ENCODE peak calls at places on chromosomes 5 and 9, in eight cellular contexts. One of them, this sample, is unnamed. For H3K4me1, the result is how much of the 10 kb centered on the place peaks cover.

GRCh38 chr5:176812269-176813259 is 2.2 kb downstream of the UNC5A start:
- DNase-seq in A549: peak
- DNase-seq in transverse colon: no peak
- DNase-seq in heart right ventricle: no peak
- DNase-seq in stomach: no peak
- DNase-seq in psoas muscle: no peak
- DNase-seq in foreskin keratinocyte: no peak
- DNase-seq in ovary: no peak
- DNase-seq in this sample: no peak

GRCh38 chr9:19247420-19247819 is 16.9 kb downstream of the DENND4C start:
- DNase-seq in transverse colon: no peak
- DNase-seq in ovary: no peak
- DNase-seq in A549: no peak
- DNase-seq in heart right ventricle: no peak
- DNase-seq in stomach: no peak
- DNase-seq in foreskin keratinocyte: no peak
- DNase-seq in psoas muscle: no peak
- DNase-seq in this sample: no peak

GRCh38 chr9:99299214-99300102 is 77.4 kb downstream of the SEC61B start:
- DNase-seq in A549: no peak
- DNase-seq in foreskin keratinocyte: peak
- DNase-seq in transverse colon: no peak
- DNase-seq in heart right ventricle: no peak
- DNase-seq in stomach: no peak
- DNase-seq in psoas muscle: no peak
- DNase-seq in ovary: no peak
- DNase-seq in this sample: no peak

GRCh38 chr9:117074782-117075510 is 339.9 kb downstream of the ASTN2 start:
- DNase-seq in stomach: no peak
- DNase-seq in A549: no peak
- DNase-seq in heart right ventricle: no peak
- DNase-seq in ovary: no peak
- DNase-seq in psoas muscle: no peak
- DNase-seq in transverse colon: no peak
- DNase-seq in foreskin keratinocyte: peak
- DNase-seq in this sample: no peak

GRCh38 chr9:97480174-97480573 is 21.3 kb upstream of the TMOD1 start:
- DNase-seq in stomach: no peak
- DNase-seq in ovary: no peak
- DNase-seq in transverse colon: no peak
- DNase-seq in heart right ventricle: no peak
- DNase-seq in foreskin keratinocyte: no peak
- DNase-seq in A549: no peak
- DNase-seq in psoas muscle: no peak
- DNase-seq in this sample: no peak

GRCh38 chr5:136055612-136056302 is 27.0 kb downstream of the TGFBI start:
- DNase-seq in stomach: no peak
- DNase-seq in heart right ventricle: no peak
- DNase-seq in foreskin keratinocyte: no peak
- DNase-seq in ovary: no peak
- DNase-seq in psoas muscle: no peak
- DNase-seq in transverse colon: no peak
- DNase-seq in A549: no peak
- DNase-seq in this sample: no peak

GRCh38 chr9:19229725-19230355 is 653 bp upstream of the DENND4C start:
- DNase-seq in heart right ventricle: peak
- DNase-seq in A549: peak
- DNase-seq in stomach: no peak
- DNase-seq in psoas muscle: no peak
- DNase-seq in ovary: no peak
- DNase-seq in transverse colon: peak
- DNase-seq in foreskin keratinocyte: peak
- DNase-seq in this sample: no peak

GRCh38 chr5:34817558-34818351 is 21.2 kb upstream of the TTC23L start:
- DNase-seq in ovary: no peak
- DNase-seq in psoas muscle: no peak
- DNase-seq in transverse colon: no peak
- DNase-seq in stomach: no peak
- DNase-seq in foreskin keratinocyte: no peak
- DNase-seq in A549: no peak
- DNase-seq in heart right ventricle: no peak
- DNase-seq in this sample: no peak

GRCh38 chr9:107739601-107740082 is 250.1 kb upstream of the KLF4 start:
- DNase-seq in ovary: peak
- DNase-seq in heart right ventricle: peak
- DNase-seq in transverse colon: no peak
- DNase-seq in stomach: peak
- DNase-seq in foreskin keratinocyte: peak
- DNase-seq in psoas muscle: peak
- DNase-seq in A549: no peak
- DNase-seq in this sample: peak

GRCh38 chr9:134054891-134055811 is 12.7 kb downstream of the BRD3 start:
- DNase-seq in transverse colon: peak
- DNase-seq in stomach: no peak
- DNase-seq in foreskin keratinocyte: no peak
- DNase-seq in heart right ventricle: no peak
- DNase-seq in psoas muscle: peak
- DNase-seq in ovary: peak
- DNase-seq in A549: no peak
- DNase-seq in this sample: no peak

GRCh38 chr9:38243993-38244392 is 148.5 kb upstream of the ALDH1B1 start:
- DNase-seq in heart right ventricle: no peak
- DNase-seq in ovary: no peak
- DNase-seq in transverse colon: no peak
- DNase-seq in stomach: no peak
- DNase-seq in psoas muscle: no peak
- DNase-seq in A549: no peak
- DNase-seq in foreskin keratinocyte: no peak
- DNase-seq in this sample: no peak

GRCh38 chr9:99103909-99104458 is 929 bp upstream of the TGFBR1 start:
- DNase-seq in heart right ventricle: peak
- DNase-seq in stomach: no peak
- DNase-seq in psoas muscle: peak
- DNase-seq in transverse colon: no peak
- DNase-seq in A549: no peak
- DNase-seq in ovary: peak
- DNase-seq in foreskin keratinocyte: peak
- DNase-seq in this sample: peak

GRCh38 chr9:16146661-16147060 is 593.8 kb downstream of the CCDC171 start:
- DNase-seq in stomach: no peak
- DNase-seq in foreskin keratinocyte: no peak
- DNase-seq in psoas muscle: no peak
- DNase-seq in transverse colon: no peak
- DNase-seq in heart right ventricle: no peak
- DNase-seq in ovary: no peak
- DNase-seq in A549: no peak
- DNase-seq in this sample: no peak

GRCh38 chr5:135826994-135827671 is 7.3 kb upstream of the SLC25A48 start:
- DNase-seq in foreskin keratinocyte: no peak
- DNase-seq in transverse colon: no peak
- DNase-seq in stomach: no peak
- DNase-seq in A549: no peak
- DNase-seq in heart right ventricle: no peak
- DNase-seq in psoas muscle: peak
- DNase-seq in ovary: no peak
- DNase-seq in this sample: no peak

DNA sequence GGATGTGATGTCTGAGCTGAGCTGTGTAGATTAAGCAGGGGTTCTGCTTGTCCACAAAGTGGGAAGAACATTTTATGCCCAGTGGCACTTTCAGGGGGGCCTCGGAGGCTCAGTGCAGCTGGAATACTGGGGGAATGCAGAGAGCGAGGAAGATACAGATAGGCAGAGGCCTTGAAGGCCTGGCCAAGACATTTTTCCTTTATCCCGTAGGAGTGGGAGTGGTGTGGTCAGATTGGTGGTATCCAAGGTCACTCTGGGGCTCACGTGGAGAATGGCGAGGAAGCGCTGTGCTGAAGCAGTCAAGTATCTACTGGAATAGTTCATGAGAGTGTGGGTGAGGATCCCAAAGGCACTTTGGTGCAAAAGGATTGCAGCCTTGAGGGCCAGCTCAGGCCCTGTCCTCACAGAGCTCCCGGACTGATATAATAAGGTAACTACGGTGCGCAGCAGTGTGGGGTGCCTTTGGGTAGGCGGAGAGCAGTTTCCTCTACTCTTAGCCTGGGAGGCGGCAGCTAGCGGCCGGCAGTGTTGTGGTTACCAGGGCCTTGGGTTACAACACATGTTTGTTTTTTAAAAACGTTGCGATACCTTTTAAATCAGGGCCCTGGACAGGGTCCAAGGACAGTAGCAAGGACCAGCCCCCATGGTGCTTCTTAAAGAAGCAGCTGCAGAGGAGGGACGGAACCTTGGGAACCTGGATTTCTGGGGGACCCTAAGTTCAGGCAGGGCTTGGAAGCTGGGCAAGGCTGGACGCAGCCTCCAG is 10.8 kb upstream of the CCDC69 start:
- DNase-seq in heart right ventricle: peak
- DNase-seq in ovary: peak
- DNase-seq in stomach: peak
- DNase-seq in foreskin keratinocyte: no peak
- DNase-seq in A549: peak
- DNase-seq in transverse colon: peak
- DNase-seq in psoas muscle: peak
- DNase-seq in this sample: peak
- H3K27ac ChIP-seq in heart right ventricle: peak
- H3K27ac ChIP-seq in ovary: peak
- H3K27ac ChIP-seq in stomach: no peak
- H3K27ac ChIP-seq in foreskin keratinocyte: no peak
- H3K27ac ChIP-seq in A549: no peak
- H3K27ac ChIP-seq in transverse colon: peak
- H3K27ac ChIP-seq in psoas muscle: peak
- H3K27ac ChIP-seq in this sample: peak

GRCh38 chr9:35195683-35196082 is 33.9 kb downstream of the UNC13B start:
- DNase-seq in stomach: no peak
- DNase-seq in A549: no peak
- DNase-seq in psoas muscle: no peak
- DNase-seq in heart right ventricle: no peak
- DNase-seq in ovary: no peak
- DNase-seq in transverse colon: no peak
- DNase-seq in foreskin keratinocyte: no peak
- DNase-seq in this sample: no peak

GRCh38 chr9:35186524-35186923 is 24.7 kb downstream of the UNC13B start:
- DNase-seq in stomach: no peak
- DNase-seq in heart right ventricle: no peak
- DNase-seq in psoas muscle: no peak
- DNase-seq in ovary: no peak
- DNase-seq in foreskin keratinocyte: no peak
- DNase-seq in transverse colon: peak
- DNase-seq in A549: no peak
- DNase-seq in this sample: no peak

GRCh38 chr9:35193762-35194161 is 32.0 kb downstream of the UNC13B start:
- DNase-seq in foreskin keratinocyte: no peak
- DNase-seq in ovary: no peak
- DNase-seq in transverse colon: no peak
- DNase-seq in heart right ventricle: no peak
- DNase-seq in psoas muscle: no peak
- DNase-seq in A549: no peak
- DNase-seq in stomach: no peak
- DNase-seq in this sample: no peak

DNA sequence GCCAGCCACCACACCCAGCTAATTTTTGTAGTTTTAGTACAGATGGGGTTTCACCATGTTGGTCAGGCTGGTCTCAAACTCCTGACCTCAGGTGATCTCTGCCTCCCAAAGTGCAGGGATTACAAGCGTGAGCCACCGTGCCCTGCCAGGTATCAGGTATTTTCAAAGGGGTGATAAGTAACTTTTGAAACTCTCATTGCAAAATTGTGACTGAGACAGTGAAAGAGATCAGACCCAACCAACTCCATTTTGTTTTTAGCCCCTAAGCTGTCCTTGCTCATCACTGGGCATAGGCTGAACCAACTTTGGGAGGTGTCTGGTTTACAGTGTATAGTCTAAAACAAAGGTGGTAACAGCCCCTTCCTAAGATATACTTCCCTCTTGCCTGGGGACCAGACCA is 29.3 kb downstream of the UNC13B start:
- DNase-seq in foreskin keratinocyte: no peak
- DNase-seq in psoas muscle: no peak
- DNase-seq in A549: no peak
- DNase-seq in stomach: no peak
- DNase-seq in ovary: no peak
- DNase-seq in heart right ventricle: no peak
- DNase-seq in transverse colon: no peak
- DNase-seq in this sample: no peak
- TF ChIP-seq CTCF in foreskin keratinocyte: no peak
- TF ChIP-seq CTCF in psoas muscle: no peak
- TF ChIP-seq CTCF in A549: no peak
- TF ChIP-seq CTCF in stomach: no peak
- TF ChIP-seq CTCF in ovary: no peak
- TF ChIP-seq CTCF in heart right ventricle: no peak
- TF ChIP-seq CTCF in transverse colon: no peak
- TF ChIP-seq CTCF in this sample: no peak

DNA sequence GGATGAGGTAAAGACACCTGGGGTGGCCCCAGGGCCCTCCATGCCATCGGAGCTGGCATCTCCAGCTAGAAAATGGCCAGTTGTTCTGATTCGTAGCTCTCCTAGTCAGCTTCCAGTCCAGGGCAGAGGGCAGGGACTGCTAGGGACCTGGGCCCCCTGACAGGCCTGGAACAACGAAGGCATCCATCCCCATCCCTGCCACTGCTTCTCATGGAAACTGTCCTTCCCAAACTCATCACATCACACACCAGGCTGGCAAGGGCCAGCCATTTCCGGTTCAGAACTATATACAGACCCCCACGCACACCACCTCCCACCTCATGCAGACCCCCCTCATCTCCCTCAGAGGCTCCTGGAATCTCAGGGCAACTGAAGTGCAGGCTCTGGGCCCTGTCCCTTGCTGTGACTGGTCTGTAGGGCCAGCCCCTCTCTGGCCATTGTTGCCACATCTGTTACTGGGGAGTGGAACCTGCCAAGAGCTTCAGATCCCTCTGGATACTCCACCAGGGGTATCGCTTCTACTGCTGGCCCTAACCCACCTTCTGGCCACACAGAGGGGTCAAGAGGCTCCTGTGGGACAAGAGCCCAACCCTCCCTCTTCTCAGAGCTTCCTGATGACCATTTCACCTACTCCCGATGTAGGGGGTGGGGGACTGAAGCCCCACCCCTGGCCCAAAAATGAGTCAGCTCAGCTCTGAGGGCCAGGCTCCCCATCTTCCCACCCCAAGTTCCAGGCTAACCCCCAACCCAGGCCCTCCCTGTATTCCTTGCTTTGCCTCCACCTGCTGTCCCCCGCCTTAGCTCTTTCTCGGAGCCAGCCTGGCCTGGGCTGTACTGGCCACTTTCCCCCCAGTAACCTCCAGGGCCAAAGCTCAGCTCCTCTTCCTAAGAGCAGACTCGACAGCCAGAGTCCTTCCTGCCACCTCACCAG is 1.2 kb upstream of the MZB1 start:
- DNase-seq in ovary: no peak
- DNase-seq in A549: no peak
- DNase-seq in foreskin keratinocyte: no peak
- DNase-seq in psoas muscle: peak
- DNase-seq in transverse colon: no peak
- DNase-seq in stomach: no peak
- DNase-seq in heart right ventricle: no peak
- DNase-seq in this sample: no peak
- H3K4me1 ChIP-seq in ovary: under half
- H3K4me1 ChIP-seq in A549: under half
- H3K4me1 ChIP-seq in foreskin keratinocyte: under half
- H3K4me1 ChIP-seq in psoas muscle: under half
- H3K4me1 ChIP-seq in transverse colon: under half
- H3K4me1 ChIP-seq in stomach: half or more
- H3K4me1 ChIP-seq in heart right ventricle: half or more
- H3K4me1 ChIP-seq in this sample: under half

GRCh38 chr9:68980341-68980914 is 33.5 kb downstream of the PRKACG start:
- DNase-seq in foreskin keratinocyte: no peak
- DNase-seq in A549: no peak
- DNase-seq in psoas muscle: no peak
- DNase-seq in ovary: no peak
- DNase-seq in heart right ventricle: no peak
- DNase-seq in stomach: no peak
- DNase-seq in transverse colon: no peak
- DNase-seq in this sample: no peak
- H3K27ac ChIP-seq in foreskin keratinocyte: no peak
- H3K27ac ChIP-seq in A549: no peak
- H3K27ac ChIP-seq in psoas muscle: peak
- H3K27ac ChIP-seq in ovary: no peak
- H3K27ac ChIP-seq in heart right ventricle: peak
- H3K27ac ChIP-seq in stomach: no peak
- H3K27ac ChIP-seq in transverse colon: peak
- H3K27ac ChIP-seq in this sample: no peak